ENCODE peak calls at places on chromosomes 6 and 20, in seven cellular contexts. I is stimulated activated CD4-positive, alpha-beta T cell treated with anti-CD3 and anti-CD28 coated beads, Interleukin-1b, Interleukin-23, amount 100 ng/mL, for 1 hour; S is endothelial cell of umbilical vein; N is T-helper 9 cell; Z is left lobe of liver; E is psoas muscle; A is EH. Y is an unnamed sample.

GRCh38 chr6:160161647-160161986 is 40.0 kb downstream of the SLC22A1 start:
- DNase-seq in Z (no peak), I (no peak), E (no peak), N (no peak), A (no peak), S (no peak), Y (no peak)

GRCh38 chr20:45833883-45834796 is 541 bp downstream of the SNX21 start:
- DNase-seq in S (peak), N (peak), I (peak), E (peak), Z (peak), A (peak), Y (peak)

GRCh38 chr6:122622404-122622938 is 12.3 kb downstream of the PKIB start:
- DNase-seq in Z (peak), S (no peak), E (no peak), I (no peak), A (no peak), N (no peak), Y (no peak)

GRCh38 chr6:149851461-149851860 is 12.7 kb downstream of the LRP11 start:
- DNase-seq in S (no peak), Z (no peak), N (no peak), E (no peak), I (no peak), A (peak), Y (no peak)

GRCh38 chr20:37270586-37271420 is 9.2 kb upstream of the GHRH start:
- DNase-seq in I (no peak), N (no peak), E (no peak), A (no peak), S (no peak), Z (no peak), Y (no peak)

GRCh38 chr20:56710577-56711465 is 81.7 kb downstream of the TFAP2C start:
- DNase-seq in E (no peak), N (no peak), Z (no peak), I (no peak), S (no peak), A (peak), Y (no peak)

GRCh38 chr6:149075616-149076354 is 241.7 kb upstream of the TAB2 start:
- DNase-seq in S (no peak), I (no peak), E (no peak), Z (no peak), A (peak), N (no peak), Y (no peak)

GRCh38 chr6:105645166-105645565 is 242.3 kb upstream of the PREP start:
- DNase-seq in E (no peak), S (no peak), Z (no peak), A (peak), I (no peak), N (no peak), Y (no peak)

GRCh38 chr6:33029297-33030184 is 20.1 kb upstream of the HLA-DOA start:
- DNase-seq in E (no peak), N (no peak), A (peak), S (no peak), Z (no peak), I (no peak), Y (no peak)

GRCh38 chr6:122530440-122531046 is 58.9 kb upstream of the SERINC1 start:
- DNase-seq in A (peak), E (no peak), I (peak), S (peak), N (peak), Z (peak), Y (peak)

Y was measured in T follicular helper cell.